ENCODE peak calls at places on chromosomes 11 and 22, in eight cellular contexts. E, I, S, F, Q, A, G and V are unnamed samples.

GRCh38 chr11:87628161-87628560 is 547.1 kb downstream of the RAB38 start:
- DNase-seq in F (no peak), S (no peak), E (peak), I (no peak), A (no peak), G (no peak), Q (no peak), V (no peak)

GRCh38 chr22:28883917-28884753 is 763 bp downstream of the ZNRF3 start:
- DNase-seq in G (peak), S (no peak), F (no peak), E (peak), I (peak), A (peak), Q (peak), V (peak)

GRCh38 chr11:35615911-35616900 is 2.1 kb upstream of the FJX1 start:
- DNase-seq in A (no peak), E (peak), Q (no peak), F (no peak), I (peak), S (peak), G (peak), V (peak)

GRCh38 chr11:11534981-11535380 is 86.8 kb downstream of the GALNT18 start:
- DNase-seq in I (peak), G (peak), S (no peak), A (no peak), F (no peak), Q (no peak), E (no peak), V (peak)

GRCh38 chr11:70077411-70078094 is 564 bp upstream of the ANO1 start:
- DNase-seq in G (no peak), F (no peak), E (peak), A (peak), I (no peak), Q (no peak), S (no peak), V (no peak)

GRCh38 chr11:76797341-76798201 is 14.4 kb downstream of the TSKU start:
- DNase-seq in Q (peak), S (no peak), G (no peak), A (no peak), F (no peak), E (no peak), I (no peak), V (no peak)

GRCh38 chr11:19080579-19080993 is 20.1 kb upstream of the MRGPRX2 start:
- DNase-seq in E (no peak), G (peak), Q (no peak), A (no peak), S (no peak), I (peak), F (peak), V (peak)

GRCh38 chr11:76787911-76788596 is 4.9 kb downstream of the TSKU start:
- DNase-seq in S (no peak), I (peak), F (no peak), A (no peak), E (no peak), Q (peak), G (peak), V (peak)

GRCh38 chr11:105610796-105611361 is 1.0 kb downstream of the GRIA4 start:
- DNase-seq in E (no peak), F (no peak), I (no peak), S (no peak), A (no peak), Q (no peak), G (no peak), V (no peak)

GRCh38 chr11:131228378-131228777 is 142.0 kb upstream of the NTM start:
- DNase-seq in Q (no peak), F (no peak), E (no peak), G (no peak), A (no peak), S (no peak), I (no peak), V (no peak)

GRCh38 chr11:118928870-118929495 is 3.3 kb upstream of the BCL9L start:
- DNase-seq in A (no peak), S (no peak), E (peak), Q (peak), G (peak), F (no peak), I (peak), V (peak)

GRCh38 chr11:115652094-115652493 is 147.9 kb upstream of the CADM1 start:
- DNase-seq in S (no peak), G (no peak), E (no peak), Q (no peak), I (no peak), A (no peak), F (no peak), V (no peak)

GRCh38 chr11:70603064-70603755 is 204.9 kb downstream of the CTTN start:
- DNase-seq in I (no peak), E (no peak), Q (no peak), G (no peak), S (no peak), A (no peak), F (no peak), V (no peak)

GRCh38 chr22:20464096-20464614 is 26.5 kb upstream of the SCARF2 start:
- DNase-seq in E (no peak), F (no peak), S (peak), I (no peak), A (no peak), Q (no peak), G (no peak), V (no peak)

GRCh38 chr11:75946531-75947530 is 131.8 kb downstream of the UVRAG start:
- DNase-seq in F (no peak), S (peak), A (peak), Q (no peak), I (peak), E (peak), G (peak), V (peak)

GRCh38 chr22:45603631-45604030 is 68.0 kb upstream of the ATXN10 start:
- DNase-seq in F (no peak), A (no peak), E (no peak), S (no peak), I (no peak), Q (no peak), G (peak), V (no peak)
- H3K4me3 ChIP-seq in F (no peak), A (no peak), E (no peak), S (no peak), I (no peak), Q (no peak), G (no peak), V (no peak)

DNA sequence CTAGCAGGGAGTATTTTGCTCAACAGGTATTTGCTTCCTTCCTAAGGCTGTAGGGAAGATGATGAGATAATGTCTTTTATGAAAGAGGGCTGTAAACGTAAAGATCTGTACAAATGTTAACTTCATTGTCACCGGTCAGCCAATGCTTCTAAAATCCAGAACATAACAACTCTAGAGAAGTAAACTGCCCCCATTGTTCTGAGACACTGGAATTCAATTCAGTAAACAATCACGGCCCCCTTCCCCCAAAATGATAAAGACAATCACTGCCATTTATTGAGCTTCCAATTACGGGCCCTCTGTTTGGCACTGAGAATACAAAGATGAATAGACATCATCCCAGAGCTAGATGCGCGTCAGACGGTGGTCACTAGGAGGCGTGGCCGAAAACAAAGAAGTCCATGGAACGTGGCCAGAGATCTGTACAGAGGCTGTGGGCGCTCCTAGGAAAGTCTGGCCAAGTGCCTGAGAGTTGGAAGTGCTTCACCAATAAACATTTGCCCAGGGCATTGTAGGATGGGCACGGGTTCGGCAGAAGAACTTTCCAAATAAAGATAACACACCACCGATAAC is 576 bp downstream of the TMEM258 start:
- DNase-seq in E (peak), S (no peak), F (peak), G (peak), Q (no peak), A (peak), I (peak), V (peak)
- H3K4me3 ChIP-seq in E (peak), S (peak), F (peak), G (peak), Q (peak), A (peak), I (peak), V (peak)

GRCh38 chr11:117874253-117874909 is 2.1 kb downstream of the FXYD6 start:
- DNase-seq in E (peak), F (no peak), A (no peak), I (no peak), G (no peak), Q (peak), S (no peak), V (no peak)
- H3K4me3 ChIP-seq in E (peak), F (no peak), A (no peak), I (no peak), G (no peak), Q (peak), S (no peak), V (no peak)

GRCh38 chr11:72226701-72227100 is 2.1 kb downstream of the INPPL1 start:
- DNase-seq in I (no peak), A (no peak), E (no peak), G (no peak), Q (peak), S (no peak), F (no peak), V (no peak)
- H3K4me3 ChIP-seq in I (no peak), A (no peak), E (no peak), G (no peak), Q (no peak), S (no peak), F (no peak), V (no peak)

GRCh38 chr11:13964771-13965074 is 2.2 kb downstream of the SPON1 start:
- DNase-seq in E (no peak), G (no peak), I (no peak), Q (no peak), S (no peak), A (no peak), F (no peak), V (no peak)

GRCh38 chr11:13963949-13964770 is 1.6 kb downstream of the SPON1 start:
- DNase-seq in Q (no peak), I (no peak), A (peak), F (no peak), E (peak), G (peak), S (no peak), V (no peak)

GRCh38 chr11:13963169-13963948 is 836 bp downstream of the SPON1 start:
- DNase-seq in F (no peak), I (peak), G (peak), E (peak), Q (no peak), S (no peak), A (peak), V (peak)

GRCh38 chr11:13962562-13963168 is at the start of gene SPON1:
- DNase-seq in E (peak), G (peak), S (no peak), F (no peak), I (peak), A (peak), Q (no peak), V (peak)

GRCh38 chr11:13962198-13962561 is 343 bp upstream of the SPON1 start:
- DNase-seq in Q (no peak), F (no peak), E (peak), S (no peak), I (no peak), A (no peak), G (no peak), V (no peak)
- H3K4me3 ChIP-seq in Q (peak), F (no peak), E (peak), S (no peak), I (no peak), A (no peak), G (peak), V (no peak)